ENCODE peak calls at places on chromosome 2, in five cellular contexts. Y, E, Q, B and R are unnamed samples.

GRCh38 chr2:38174131-38174530 is 98.2 kb upstream of the CYP1B1 start:
- DNase-seq in Y (no peak), E (no peak), Q (no peak), B (no peak), R (no peak)

GRCh38 chr2:218345491-218346176 is 11.0 kb upstream of the CATIP start:
- DNase-seq in Y (no peak), E (no peak), Q (no peak), B (no peak), R (no peak)

GRCh38 chr2:233084488-233084887 is 24.3 kb downstream of the INPP5D start:
- DNase-seq in Y (no peak), E (peak; percentile 57), Q (peak; percentile 60), B (no peak), R (peak; percentile 71)

GRCh38 chr2:189047469-189047868 is 73.3 kb downstream of the COL3A1 start:
- DNase-seq in Y (no peak), E (no peak), Q (no peak), B (no peak), R (no peak)

GRCh38 chr2:219629976-219630695 is 2.7 kb downstream of the SLC4A3 start:
- DNase-seq in Y (peak; percentile 6), E (no peak), Q (no peak), B (no peak), R (no peak)

GRCh38 chr2:151518802-151519201 is 109.1 kb downstream of the RIF1 start:
- DNase-seq in Y (peak; percentile 25), E (no peak), Q (no peak), B (no peak), R (no peak)

GRCh38 chr2:201228912-201229290 is 31.4 kb upstream of the CASP8 start:
- DNase-seq in Y (no peak), E (no peak), Q (no peak), B (no peak), R (no peak)

GRCh38 chr2:69667805-69668382 is 24.4 kb upstream of the AAK1 start:
- DNase-seq in Y (no peak), E (no peak), Q (no peak), B (no peak), R (no peak)